ENCODE peak calls at places on chromosomes 12 and 14, in eight cellular contexts. U is ovary, A is GM10248, Q is cardiac muscle cell, K is activated B cell treated with CpG ODN at 0.5 μM for 24 hours, P is body of pancreas, J is AG10803, R is fibroblast of lung. L is an unnamed sample.

GRCh38 chr14:100531152-100531551 is 56.1 kb downstream of the BEGAIN start:
- DNase-seq in A (no peak), U (no peak), K (no peak), J (no peak), P (no peak), Q (no peak), R (no peak), L (no peak)

GRCh38 chr12:76874491-76875190 is 4.2 kb downstream of the CSRP2 start:
- DNase-seq in Q (no peak), J (no peak), U (no peak), A (no peak), K (no peak), P (no peak), R (no peak), L (no peak)

GRCh38 chr14:69055125-69055524 is 76.0 kb upstream of the ACTN1 start:
- DNase-seq in R (peak; percentile 91), A (no peak), J (no peak), U (no peak), K (no peak), Q (peak; percentile 85), P (no peak), L (peak; percentile 78)

GRCh38 chr12:48002773-48003218 is 1.5 kb downstream of the COL2A1 start:
- DNase-seq in Q (peak; percentile 45), P (peak; percentile 49), U (no peak), K (no peak), A (no peak), J (peak; percentile 21), R (peak; percentile 25), L (peak; percentile 31)

GRCh38 chr14:96408608-96409007 is 16.7 kb downstream of the AK7 start:
- DNase-seq in K (no peak), Q (no peak), J (no peak), P (no peak), U (no peak), A (no peak), R (no peak), L (no peak)

GRCh38 chr12:89461649-89462612 is 62.7 kb downstream of the GALNT4 start:
- DNase-seq in Q (peak; percentile 84), U (no peak), A (peak; percentile 38), R (peak; percentile 88), K (no peak), J (peak; percentile 79), P (no peak), L (peak; percentile 89)

GRCh38 chr14:101857226-101857625 is 95.7 kb downstream of the PPP2R5C start:
- DNase-seq in R (no peak), P (no peak), A (no peak), Q (no peak), U (no peak), K (no peak), J (no peak), L (no peak)

GRCh38 chr12:28222081-28222700 is 31.9 kb downstream of the CCDC91 start:
- DNase-seq in A (no peak), R (no peak), J (no peak), U (no peak), P (no peak), K (no peak), Q (no peak), L (no peak)

GRCh38 chr14:96297000-96297399 is 41.0 kb downstream of the BDKRB1 start:
- DNase-seq in K (no peak), U (no peak), A (peak; percentile 26), J (peak; percentile 20), P (no peak), Q (peak; percentile 30), R (no peak), L (peak; percentile 37)

GRCh38 chr14:23349156-23349845 is 3.4 kb downstream of the SLC22A17 start:
- DNase-seq in J (no peak), U (no peak), P (no peak), R (no peak), K (no peak), A (no peak), Q (no peak), L (no peak)

GRCh38 chr14:23353433-23353780 is 720 bp upstream of the SLC22A17 start:
- DNase-seq in A (no peak), P (no peak), R (no peak), K (no peak), U (no peak), Q (no peak), J (no peak), L (no peak)

GRCh38 chr14:23354990-23355389 is 2.3 kb upstream of the SLC22A17 start:
- DNase-seq in R (no peak), P (no peak), Q (no peak), J (no peak), A (no peak), K (no peak), U (no peak), L (no peak)

GRCh38 chr14:23352506-23353432 is at the start of gene SLC22A17:
- DNase-seq in K (no peak), Q (peak; percentile 92), J (peak; percentile 82), A (no peak), P (peak; percentile 76), U (peak; percentile 89), R (peak; percentile 88), L (peak; percentile 84)

DNA sequence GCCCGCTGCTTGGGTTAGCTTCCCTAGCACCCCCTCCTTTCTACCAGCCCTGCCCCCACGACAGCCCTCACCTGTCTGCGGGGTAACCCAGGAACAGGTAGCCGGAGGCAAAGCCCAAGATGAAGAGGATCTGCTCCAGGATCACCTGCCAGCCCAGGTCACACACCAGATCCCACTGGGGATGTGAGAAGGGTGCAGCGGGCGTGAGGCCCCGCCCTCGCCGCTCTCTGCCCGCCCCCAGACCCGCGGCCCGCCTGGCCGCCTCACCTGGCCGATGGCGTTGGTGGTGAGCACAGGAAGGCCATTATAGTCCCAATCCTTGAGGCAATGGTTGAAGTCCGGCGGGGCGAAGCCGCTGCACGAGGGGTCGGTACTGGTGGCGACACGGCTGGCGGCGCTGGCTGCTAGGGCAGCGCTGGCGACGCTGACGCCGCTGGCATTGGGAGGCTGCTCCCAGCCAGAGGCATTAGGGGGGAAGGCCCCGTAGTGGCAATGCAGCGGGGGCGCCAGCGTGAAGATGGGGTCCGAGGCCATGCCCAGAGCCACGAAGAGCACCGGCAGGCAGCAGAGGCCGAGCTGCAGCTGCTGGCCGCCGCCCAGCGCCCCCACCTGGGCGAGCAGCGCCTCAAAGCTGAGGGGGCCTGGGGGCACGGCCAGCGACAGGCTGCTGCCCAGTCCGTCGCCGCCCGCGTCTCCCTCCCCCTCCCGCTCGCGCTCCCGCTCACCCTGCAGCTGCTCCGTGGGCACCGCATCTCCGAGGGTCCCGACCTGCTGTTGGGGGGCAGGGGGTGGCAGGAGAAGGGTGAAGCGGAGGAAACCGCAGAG is 794 bp downstream of the SLC22A17 start:
- DNase-seq in A (no peak), R (no peak), U (peak; percentile 44), Q (no peak), J (no peak), P (no peak), K (no peak), L (no peak)
- TF ChIP-seq CTCF in A (no peak), R (no peak), U (no peak), Q (peak; percentile 12), J (no peak), P (no peak), K (no peak), L (no peak)

DNA sequence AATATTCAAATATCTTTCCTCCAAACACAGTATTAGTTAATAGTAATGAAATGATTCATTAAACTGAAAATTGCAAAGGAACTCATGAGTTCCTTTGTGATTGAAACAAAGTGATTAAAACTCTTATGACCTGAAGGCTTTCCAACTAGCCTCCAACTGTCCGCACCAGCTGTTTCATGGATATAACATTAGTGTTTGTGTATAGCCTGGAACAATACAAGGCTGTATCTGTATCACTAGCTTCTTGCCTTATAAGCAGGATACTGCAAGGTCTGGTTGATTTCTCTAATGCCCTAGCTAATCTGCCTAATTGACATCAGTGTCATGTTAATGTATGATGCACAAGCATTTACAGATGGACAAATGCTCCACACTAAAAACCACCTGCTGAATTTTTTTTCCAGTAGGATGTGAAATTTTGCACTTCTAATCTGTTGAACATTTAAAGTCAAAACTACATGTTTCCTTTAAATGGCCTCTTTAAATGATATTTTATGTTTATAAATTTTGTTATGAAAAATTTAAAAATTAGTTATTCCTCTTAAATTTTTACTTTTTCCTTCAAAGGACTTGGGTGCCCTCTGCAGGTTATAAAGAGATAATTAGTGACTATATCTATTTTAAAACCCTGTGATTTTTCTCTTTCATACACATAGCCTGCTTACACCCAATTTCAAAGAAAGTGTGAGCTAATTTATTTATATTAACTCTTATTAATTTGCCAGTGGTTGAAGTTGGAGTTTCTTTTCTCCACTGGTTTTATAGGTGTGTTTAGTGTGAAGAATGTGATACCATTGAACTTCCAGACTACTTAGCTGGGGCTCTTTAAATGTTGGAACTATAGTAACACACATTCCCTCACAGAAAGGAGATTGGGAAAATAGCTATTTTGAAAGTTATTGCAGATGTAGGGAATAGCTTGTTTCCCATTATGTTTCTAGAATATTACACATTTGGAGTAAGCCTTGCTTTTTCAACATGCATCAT is 25.4 kb downstream of the AP5M1 start:
- DNase-seq in P (no peak), J (peak; percentile 34), K (no peak), U (no peak), R (peak; percentile 54), A (no peak), Q (peak; percentile 35), L (peak; percentile 54)
- TF ChIP-seq CTCF in P (peak; percentile 33), J (peak; percentile 44), K (no peak), U (no peak), R (peak; percentile 21), A (no peak), Q (peak; percentile 35), L (peak; percentile 33)

GRCh38 chr14:20305265-20306078 is at the start of gene TTC5:
- DNase-seq in K (peak; percentile 89), A (peak; percentile 85), U (peak; percentile 83), R (peak; percentile 93), Q (peak; percentile 94), P (peak; percentile 79), J (peak; percentile 89), L (peak; percentile 94)

GRCh38 chr14:20302042-20302761 is 3.5 kb downstream of the TTC5 start:
- DNase-seq in A (no peak), K (no peak), P (no peak), U (no peak), J (peak; percentile 20), Q (peak; percentile 20), R (no peak), L (peak; percentile 13)

DNA sequence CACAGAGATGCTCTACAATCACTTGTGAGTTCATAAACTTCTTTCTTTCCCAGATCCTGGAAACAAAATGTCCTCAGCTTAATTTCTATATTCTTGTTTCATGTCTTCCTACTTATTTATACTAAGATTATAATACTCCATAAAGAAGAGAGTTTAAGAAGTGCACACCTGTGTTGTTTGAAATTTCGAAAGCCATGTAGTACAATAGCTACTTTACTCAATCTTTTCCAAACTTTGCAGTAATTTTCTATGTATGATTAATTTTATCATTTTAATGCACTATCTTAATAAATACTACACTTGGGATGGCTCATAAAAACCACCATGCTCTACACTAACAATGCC is 300 bp upstream of the TTC5 start:
- DNase-seq in A (no peak), U (no peak), P (no peak), J (no peak), Q (no peak), R (no peak), K (no peak), L (no peak)
- TF ChIP-seq CTCF in A (no peak), U (no peak), P (no peak), J (no peak), Q (no peak), R (no peak), K (no peak), L (no peak)

DNA sequence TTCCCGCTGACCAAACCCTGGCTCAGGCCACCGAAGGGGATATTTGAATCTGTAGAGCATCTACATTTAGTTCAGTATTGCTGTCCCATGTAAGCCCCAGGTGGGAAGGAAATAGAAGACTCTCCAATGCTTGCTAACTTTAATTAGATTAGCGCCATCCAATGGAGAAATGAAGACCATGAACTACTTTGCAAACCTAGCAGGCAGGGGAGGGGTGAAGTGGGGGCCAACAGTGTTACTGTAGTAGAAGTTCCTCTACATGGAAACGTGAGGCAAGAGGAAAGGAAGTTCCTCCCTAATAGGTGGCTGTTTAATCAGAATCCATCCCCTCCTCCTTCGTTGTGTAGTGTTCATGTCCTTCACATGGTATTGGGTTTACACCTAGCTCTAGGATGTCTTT is 9.3 kb upstream of the DENND5B start:
- DNase-seq in P (no peak), R (no peak), J (no peak), A (no peak), U (no peak), K (no peak), Q (no peak), L (no peak)
- TF ChIP-seq CTCF in P (no peak), R (no peak), J (no peak), A (peak; percentile 5), U (no peak), K (no peak), Q (no peak), L (no peak)